ENCODE peak calls at places on chromosome 12, in nine cellular contexts. M is Calu3, V is mammary epithelial cell, E is fibroblast of mammary gland, D is neural crest cell, C is AG04450, A is astrocyte of the spinal cord, J is PC-9, W is H9. L is an unnamed sample.

GRCh38 chr12:91413591-91413990 is 231.0 kb upstream of the DCN start:
- DNase-seq in M (peak; percentile 32), V (peak; percentile 95), E (peak; percentile 55), D (no peak), C (no peak), A (peak; percentile 43), J (peak; percentile 90), W (no peak), L (no peak)

GRCh38 chr12:15714256-15714655 is 74.9 kb downstream of the EPS8 start:
- DNase-seq in M (no peak), V (no peak), E (no peak), D (no peak), C (no peak), A (no peak), J (no peak), W (no peak), L (no peak)

GRCh38 chr12:128542844-128543243 is 275.9 kb downstream of the TMEM132C start:
- DNase-seq in M (no peak), V (no peak), E (no peak), D (no peak), C (no peak), A (no peak), J (no peak), W (no peak), L (no peak)

GRCh38 chr12:7431993-7432685 is 11.8 kb downstream of the CD163L1 start:
- DNase-seq in M (no peak), V (no peak), E (peak; percentile 11), D (no peak), C (no peak), A (no peak), J (no peak), W (no peak), L (no peak)

GRCh38 chr12:99111600-99111999 is 466.5 kb downstream of the APAF1 start:
- DNase-seq in M (no peak), V (no peak), E (no peak), D (no peak), C (no peak), A (no peak), J (no peak), W (no peak), L (no peak)

GRCh38 chr12:132289356-132290202 is 39.8 kb downstream of the GALNT9 start:
- DNase-seq in M (no peak), V (no peak), E (no peak), D (no peak), C (no peak), A (no peak), J (no peak), W (no peak), L (no peak)

GRCh38 chr12:15575797-15576560 is 213.2 kb downstream of the EPS8 start:
- DNase-seq in M (no peak), V (no peak), E (no peak), D (no peak), C (no peak), A (no peak), J (no peak), W (no peak), L (no peak)

GRCh38 chr12:48862691-48863090 is 3.0 kb downstream of the RND1 start:
- DNase-seq in M (no peak), V (no peak), E (no peak), D (no peak), C (no peak), A (no peak), J (no peak), W (no peak), L (no peak)

GRCh38 chr12:67067453-67068203 is 201.5 kb upstream of the CAND1 start:
- DNase-seq in M (no peak), V (peak; percentile 54), E (no peak), D (no peak), C (no peak), A (no peak), J (peak; percentile 53), W (peak; percentile 38), L (no peak)

GRCh38 chr12:38666425-38666824 is 239.0 kb downstream of the CPNE8 start:
- DNase-seq in M (no peak), V (no peak), E (no peak), D (no peak), C (no peak), A (no peak), J (no peak), W (no peak), L (no peak)

GRCh38 chr12:57430117-57430930 is 519 bp downstream of the R3HDM2 start:
- DNase-seq in M (peak; percentile 71), V (peak; percentile 37), E (peak; percentile 26), D (peak; percentile 36), C (no peak), A (peak; percentile 50), J (no peak), W (peak; percentile 67), L (peak; percentile 42)

GRCh38 chr12:28568083-28568482 is 377.8 kb downstream of the CCDC91 start:
- DNase-seq in M (no peak), V (peak; percentile 81), E (peak; percentile 99), D (no peak), C (peak; percentile 73), A (peak; percentile 83), J (no peak), W (no peak), L (no peak)

GRCh38 chr12:53180270-53180930 is at the start of the genes CSAD and ZNF740:
- DNase-seq in M (peak; percentile 94), V (peak; percentile 97), E (peak; percentile 96), D (peak; percentile 95), C (peak; percentile 94), A (peak; percentile 98), J (peak; percentile 90), W (peak; percentile 99), L (peak; percentile 97)

GRCh38 chr12:53179694-53180269 is 740 bp upstream of the ZNF740 start:
- DNase-seq in M (no peak), V (no peak), E (no peak), D (peak; percentile 18), C (no peak), A (no peak), J (no peak), W (no peak), L (no peak)

GRCh38 chr12:53181935-53182334 is 1.2 kb upstream of the CSAD start:
- DNase-seq in M (no peak), V (no peak), E (peak; percentile 11), D (no peak), C (no peak), A (no peak), J (no peak), W (no peak), L (no peak)

GRCh38 chr12:53182836-53183235 is 2.1 kb upstream of the CSAD start:
- DNase-seq in M (no peak), V (no peak), E (peak; percentile 9), D (no peak), C (no peak), A (no peak), J (no peak), W (no peak), L (no peak)

DNA sequence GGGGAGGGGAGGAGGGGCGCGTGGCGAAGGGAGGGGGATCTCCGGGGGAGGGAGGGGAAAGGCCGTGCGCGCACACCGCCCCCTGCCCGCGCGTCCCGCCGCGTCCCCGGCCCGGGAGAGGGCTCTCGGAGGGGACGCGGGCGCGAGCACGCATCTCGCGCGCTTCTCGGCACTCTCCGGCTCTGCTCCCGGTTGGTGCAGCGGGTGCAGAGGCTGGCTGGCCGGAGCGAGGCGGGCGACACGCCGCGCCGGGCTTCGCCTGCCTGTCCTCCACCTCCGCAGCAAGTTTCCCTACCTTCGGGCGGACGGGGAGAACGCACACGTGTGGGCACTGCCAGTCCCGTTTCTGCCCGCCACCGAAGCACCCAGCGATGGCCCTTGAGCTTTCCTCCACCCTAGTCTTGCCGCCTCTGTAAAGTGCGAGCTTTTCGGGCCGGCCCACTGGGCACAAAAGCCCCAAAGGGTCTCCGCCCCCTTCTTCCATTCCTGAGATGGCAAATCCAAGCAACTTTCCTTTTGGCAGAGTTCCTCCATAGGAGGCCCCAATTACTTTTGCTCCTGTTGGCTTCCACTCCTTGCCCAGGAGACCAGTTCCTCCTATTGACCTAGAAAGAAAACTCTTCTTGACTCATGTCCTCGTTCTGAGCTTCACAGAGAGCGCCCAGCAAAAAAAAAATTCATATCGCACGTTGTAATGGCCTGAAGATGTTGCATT is 363 bp upstream of the CSAD start:
- DNase-seq in M (peak; percentile 79), V (peak; percentile 70), E (peak; percentile 68), D (peak; percentile 77), C (no peak), A (peak; percentile 44), J (peak; percentile 74), W (peak; percentile 79), L (peak; percentile 70)
- TF ChIP-seq CTCF in M (no peak), V (no peak), E (no peak), D (no peak), C (no peak), A (no peak), J (no peak), W (peak; percentile 9), L (no peak)

GRCh38 chr12:26403601-26404000 is 208.2 kb downstream of the SSPN start:
- DNase-seq in M (no peak), V (no peak), E (no peak), D (no peak), C (no peak), A (no peak), J (no peak), W (no peak), L (no peak)

GRCh38 chr12:26406391-26406790 is 211.0 kb downstream of the SSPN start:
- DNase-seq in M (no peak), V (no peak), E (no peak), D (no peak), C (no peak), A (no peak), J (no peak), W (no peak), L (no peak)

GRCh38 chr12:26401874-26402273 is 206.5 kb downstream of the SSPN start:
- DNase-seq in M (no peak), V (no peak), E (no peak), D (no peak), C (no peak), A (no peak), J (no peak), W (no peak), L (no peak)

GRCh38 chr12:26400627-26401026 is 205.3 kb downstream of the SSPN start:
- DNase-seq in M (no peak), V (no peak), E (no peak), D (no peak), C (no peak), A (no peak), J (no peak), W (no peak), L (no peak)

GRCh38 chr12:26402648-26403047 is 207.3 kb downstream of the SSPN start:
- DNase-seq in M (peak; percentile 71), V (peak; percentile 94), E (no peak), D (no peak), C (no peak), A (no peak), J (peak; percentile 93), W (peak; percentile 55), L (peak; percentile 31)
- TF ChIP-seq CTCF in M (peak; percentile 48), V (peak; percentile 39), E (no peak), D (no peak), C (no peak), A (peak; percentile 14), J (peak; percentile 55), W (peak; percentile 63), L (no peak)

GRCh38 chr12:3197131-3197818 is 120.1 kb downstream of the TSPAN9 start:
- DNase-seq in M (no peak), V (no peak), E (no peak), D (no peak), C (no peak), A (no peak), J (no peak), W (no peak), L (no peak)
- TF ChIP-seq CTCF in M (no peak), V (no peak), E (no peak), D (no peak), C (no peak), A (no peak), J (no peak), W (no peak), L (no peak)

GRCh38 chr12:45720069-45720468 is 9.4 kb upstream of the ARID2 start:
- DNase-seq in M (no peak), V (no peak), E (no peak), D (no peak), C (no peak), A (no peak), J (no peak), W (no peak), L (no peak)
- TF ChIP-seq CTCF in M (no peak), V (no peak), E (no peak), D (no peak), C (no peak), A (no peak), J (no peak), W (no peak), L (no peak)

L was measured in lung.